ENCODE peak calls at places on chromosome 13, in six cellular contexts. F is skeletal muscle cell; P is activated effector memory CD4-positive, alpha-beta T cell treated with anti-CD3 and anti-CD28 coated beads, Interleukin-2, amount 50 U/mL, for 16 hours; K is A172; U is T-helper 9 cell; A is amniotic stem cell. Z is an unnamed sample.

GRCh38 chr13:34294483-34295129 is 476.7 kb downstream of the RFC3 start:
- DNase-seq in F (no peak), P (no peak), K (no peak), U (no peak), A (no peak), Z (no peak)

GRCh38 chr13:106753241-106753640 is 185.3 kb upstream of the ARGLU1 start:
- DNase-seq in F (no peak), P (no peak), K (no peak), U (no peak), A (no peak), Z (no peak)

GRCh38 chr13:110628477-110628793 is 13.1 kb downstream of the NAXD start:
- DNase-seq in F (no peak), P (no peak), K (peak), U (no peak), A (no peak), Z (no peak)

GRCh38 chr13:112732679-112733078 is 42.8 kb downstream of the ATP11A start:
- DNase-seq in F (no peak), P (no peak), K (no peak), U (no peak), A (no peak), Z (no peak)

GRCh38 chr13:49669735-49670309 is 21.5 kb downstream of the EBPL start:
- DNase-seq in F (no peak), P (peak), K (peak), U (no peak), A (peak), Z (peak)

GRCh38 chr13:95571941-95572340 is 19.4 kb downstream of the CLDN10 start:
- DNase-seq in F (no peak), P (no peak), K (no peak), U (no peak), A (no peak), Z (no peak)

GRCh38 chr13:20702945-20703784 is at the start of gene IL17D:
- DNase-seq in F (no peak), P (peak), K (no peak), U (peak), A (no peak), Z (no peak)

GRCh38 chr13:36480726-36481485 is 48.6 kb downstream of the CCNA1 start:
- DNase-seq in F (no peak), P (no peak), K (no peak), U (no peak), A (no peak), Z (no peak)

GRCh38 chr13:112781287-112781686 is 91.4 kb downstream of the ATP11A start:
- DNase-seq in F (no peak), P (peak), K (no peak), U (no peak), A (no peak), Z (no peak)

GRCh38 chr13:101835920-101836319 is 383.4 kb downstream of the ITGBL1 start:
- DNase-seq in F (no peak), P (no peak), K (no peak), U (no peak), A (no peak), Z (no peak)

GRCh38 chr13:113843063-113843654 is 20.7 kb downstream of the GAS6 start:
- DNase-seq in F (no peak), P (no peak), K (no peak), U (no peak), A (no peak), Z (no peak)

GRCh38 chr13:50948576-50948975 is 39.0 kb downstream of the RNASEH2B start:
- DNase-seq in F (no peak), P (no peak), K (peak), U (no peak), A (no peak), Z (no peak)

GRCh38 chr13:100534147-100534818 is 54.3 kb downstream of the GGACT start:
- DNase-seq in F (no peak), P (no peak), K (no peak), U (no peak), A (no peak), Z (no peak)

GRCh38 chr13:53142301-53142700 is 113.7 kb downstream of the OLFM4 start:
- DNase-seq in F (no peak), P (no peak), K (no peak), U (no peak), A (no peak), Z (no peak)

GRCh38 chr13:26534036-26534726 is 23.3 kb upstream of the WASF3 start:
- DNase-seq in F (no peak), P (no peak), K (no peak), U (no peak), A (no peak), Z (no peak)

GRCh38 chr13:105462098-105462497 is 1073.4 kb downstream of the EFNB2 start:
- DNase-seq in F (no peak), P (no peak), K (no peak), U (no peak), A (no peak), Z (no peak)

GRCh38 chr13:30382836-30383525 is 39.3 kb upstream of the UBE2L5 start:
- DNase-seq in F (no peak), P (no peak), K (no peak), U (no peak), A (no peak), Z (no peak)

GRCh38 chr13:49635599-49636433 is 7.5 kb downstream of the ARL11 start:
- DNase-seq in F (peak), P (no peak), K (no peak), U (no peak), A (no peak), Z (no peak)

GRCh38 chr13:99743079-99743478 is 228.5 kb downstream of the ZIC5 start:
- DNase-seq in F (no peak), P (no peak), K (no peak), U (no peak), A (no peak), Z (no peak)

GRCh38 chr13:52929826-52930225 is 81.4 kb upstream of the PCDH8 start:
- DNase-seq in F (no peak), P (no peak), K (no peak), U (no peak), A (no peak), Z (no peak)

GRCh38 chr13:61339054-61339621 is 76.5 kb downstream of the PCDH20 start:
- DNase-seq in F (no peak), P (no peak), K (no peak), U (no peak), A (no peak), Z (no peak)

GRCh38 chr13:29886446-29886845 is 36.0 kb upstream of the UBL3 start:
- DNase-seq in F (no peak), P (peak), K (no peak), U (no peak), A (no peak), Z (no peak)

GRCh38 chr13:44155422-44156293 is 218.0 kb upstream of the SERP2 start:
- DNase-seq in F (no peak), P (no peak), K (no peak), U (no peak), A (no peak), Z (no peak)

GRCh38 chr13:104171132-104171531 is 1104.9 kb upstream of the SLC10A2 start:
- DNase-seq in F (no peak), P (no peak), K (no peak), U (no peak), A (no peak), Z (no peak)

GRCh38 chr13:49746111-49746510 is 46.4 kb downstream of the KPNA3 start:
- DNase-seq in F (no peak), P (no peak), K (no peak), U (no peak), A (no peak), Z (no peak)

GRCh38 chr13:37495046-37495445 is 103.5 kb downstream of the POSTN start:
- DNase-seq in F (no peak), P (no peak), K (peak), U (no peak), A (no peak), Z (no peak)

GRCh38 chr13:63190219-63190618 is 1774.6 kb upstream of the PCDH20 start:
- DNase-seq in F (no peak), P (no peak), K (no peak), U (no peak), A (no peak), Z (no peak)

GRCh38 chr13:107069107-107069776 is 501.3 kb upstream of the ARGLU1 start:
- DNase-seq in F (no peak), P (no peak), K (peak), U (no peak), A (no peak), Z (peak)

GRCh38 chr13:32850311-32851052 is 165.7 kb upstream of the KL start:
- DNase-seq in F (no peak), P (no peak), K (no peak), U (no peak), A (no peak), Z (no peak)

GRCh38 chr13:66402546-66402945 is 827.6 kb downstream of the PCDH9 start:
- DNase-seq in F (no peak), P (no peak), K (no peak), U (no peak), A (no peak), Z (no peak)

GRCh38 chr13:52838433-52839107 is 9.9 kb downstream of the PCDH8 start:
- DNase-seq in F (no peak), P (no peak), K (no peak), U (no peak), A (no peak), Z (no peak)

GRCh38 chr13:30667014-30667413 is 49.3 kb downstream of the USPL1 start:
- DNase-seq in F (no peak), P (no peak), K (no peak), U (no peak), A (no peak), Z (no peak)

GRCh38 chr13:33109801-33110200 is 93.6 kb downstream of the KL start:
- DNase-seq in F (no peak), P (no peak), K (no peak), U (no peak), A (no peak), Z (no peak)

GRCh38 chr13:36074659-36075058 is 56.5 kb downstream of the DCLK1 start:
- DNase-seq in F (no peak), P (no peak), K (no peak), U (no peak), A (no peak), Z (no peak)

GRCh38 chr13:32657309-32657708 is 71.1 kb downstream of the PDS5B start:
- DNase-seq in F (no peak), P (no peak), K (no peak), U (no peak), A (no peak), Z (no peak)

GRCh38 chr13:31174018-31174417 is 12.3 kb upstream of the HSPH1 start:
- DNase-seq in F (no peak), P (no peak), K (no peak), U (no peak), A (no peak), Z (no peak)

GRCh38 chr13:104106705-104107393 is 1040.6 kb upstream of the SLC10A2 start:
- DNase-seq in F (no peak), P (no peak), K (no peak), U (no peak), A (no peak), Z (peak)

GRCh38 chr13:101755228-101755887 is 302.9 kb downstream of the ITGBL1 start:
- DNase-seq in F (no peak), P (no peak), K (no peak), U (no peak), A (no peak), Z (no peak)